ENCODE peak calls at places on chromosomes 13 and 19, in five cellular contexts. L, Q, F, W and H are unnamed samples.

GRCh38 chr13:51733656-51734334 is 70.2 kb downstream of the DHRS12 start:
- DNase-seq in L (no peak), Q (no peak), F (no peak), W (no peak), H (no peak)

GRCh38 chr13:31807090-31807541 is 67.8 kb downstream of the RXFP2 start:
- DNase-seq in L (no peak), Q (no peak), F (no peak), W (no peak), H (no peak)

GRCh38 chr19:33280351-33280921 is 21.9 kb downstream of the CEBPA start:
- DNase-seq in L (peak; percentile 74), Q (peak; percentile 86), F (no peak), W (no peak), H (peak; percentile 81)

GRCh38 chr19:46378268-46378667 is 31.4 kb downstream of the PPP5C start:
- DNase-seq in L (no peak), Q (no peak), F (no peak), W (no peak), H (no peak)

GRCh38 chr13:80012281-80012680 is 328.6 kb downstream of the SPRY2 start:
- DNase-seq in L (no peak), Q (no peak), F (no peak), W (no peak), H (no peak)

GRCh38 chr19:53872762-53873161 is 5.1 kb downstream of the MYADM start:
- DNase-seq in L (no peak), Q (no peak), F (no peak), W (no peak), H (no peak)

GRCh38 chr13:102401755-102402154 is at the start of gene FGF14:
- DNase-seq in L (no peak), Q (no peak), F (no peak), W (no peak), H (no peak)

GRCh38 chr19:827710-828321 is at the start of gene AZU1:
- DNase-seq in L (no peak), Q (no peak), F (no peak), W (no peak), H (no peak)

GRCh38 chr13:73781384-73781783 is 352.8 kb downstream of the KLF12 start:
- DNase-seq in L (no peak), Q (no peak), F (no peak), W (no peak), H (no peak)

GRCh38 chr13:44576396-44577235 is 486 bp upstream of the TSC22D1 start:
- DNase-seq in L (peak; percentile 36), Q (no peak), F (no peak), W (peak; percentile 22), H (peak; percentile 23)

DNA sequence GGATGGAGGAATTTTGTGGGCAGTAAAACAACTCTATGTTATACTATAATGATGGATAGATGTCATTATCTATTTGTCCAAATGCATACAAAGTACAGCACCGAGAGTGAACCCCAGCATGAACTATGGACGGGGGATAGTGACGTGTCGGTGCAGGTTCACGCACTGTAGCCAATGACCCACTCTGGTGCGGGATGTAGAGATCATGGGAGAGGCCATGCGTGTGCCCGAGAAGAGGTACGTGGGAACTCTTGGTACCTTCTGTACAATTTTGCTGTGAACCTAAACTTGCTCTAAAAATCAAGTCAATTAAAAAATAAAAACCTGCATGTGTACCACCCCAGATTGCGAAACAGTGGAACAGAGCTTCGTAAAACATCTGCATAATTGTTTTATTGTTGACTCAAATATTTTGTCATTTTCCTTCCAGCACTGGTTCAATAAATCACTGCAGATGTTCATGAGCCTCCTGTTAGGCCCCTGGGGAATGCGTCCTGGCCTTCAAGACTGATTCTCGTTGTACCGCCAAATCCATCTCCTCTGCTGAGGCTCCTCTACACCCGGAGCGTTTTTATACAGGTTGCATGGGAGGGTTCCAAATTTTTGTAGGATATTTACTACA is 30.9 kb downstream of the COL4A1 start:
- DNase-seq in L (no peak), Q (no peak), F (no peak), W (no peak), H (no peak)
- TF ChIP-seq POLR2AphosphoS5 in L (no peak), Q (no peak), F (no peak), W (no peak), H (no peak)

GRCh38 chr13:33303885-33304284 is 18.3 kb upstream of the STARD13 start:
- DNase-seq in L (no peak), Q (no peak), F (no peak), W (no peak), H (no peak)
- TF ChIP-seq TAF1 in L (no peak), Q (no peak), F (no peak), W (no peak), H (no peak)

GRCh38 chr19:31340059-31341025 is 8.9 kb downstream of the TSHZ3 start:
- DNase-seq in L (no peak), Q (no peak), F (peak; percentile 45), W (no peak), H (no peak)
- TF ChIP-seq POLR2AphosphoS5 in L (no peak), Q (no peak), F (no peak), W (no peak), H (no peak)

DNA sequence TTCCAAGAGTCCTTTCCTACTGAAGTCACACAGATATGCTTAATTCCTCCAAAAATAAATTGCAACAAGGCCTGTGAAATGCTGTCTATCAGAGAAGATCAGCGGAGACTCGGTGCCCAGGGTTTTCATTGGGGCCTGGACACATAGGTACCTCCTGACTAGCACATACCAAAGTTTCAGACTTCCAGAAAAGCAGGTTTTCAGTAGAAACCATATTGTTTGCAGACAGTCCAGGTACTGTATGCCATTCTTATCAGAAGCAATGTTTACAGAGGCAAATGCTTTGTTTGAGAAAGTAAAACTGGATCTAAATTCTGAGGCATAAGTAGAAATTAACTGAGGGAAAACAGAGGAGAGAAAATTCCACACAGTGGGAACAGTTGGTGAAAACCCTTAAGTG is 12.8 kb downstream of the ZNF229 start:
- DNase-seq in L (no peak), Q (no peak), F (no peak), W (no peak), H (no peak)
- TF ChIP-seq TAF1 in L (no peak), Q (no peak), F (no peak), W (no peak), H (no peak)

GRCh38 chr13:99486996-99487395 is 14.3 kb upstream of the TM9SF2 start:
- DNase-seq in L (no peak), Q (no peak), F (no peak), W (no peak), H (no peak)
- TF ChIP-seq POLR2AphosphoS5 in L (no peak), Q (no peak), F (no peak), W (no peak), H (no peak)

DNA sequence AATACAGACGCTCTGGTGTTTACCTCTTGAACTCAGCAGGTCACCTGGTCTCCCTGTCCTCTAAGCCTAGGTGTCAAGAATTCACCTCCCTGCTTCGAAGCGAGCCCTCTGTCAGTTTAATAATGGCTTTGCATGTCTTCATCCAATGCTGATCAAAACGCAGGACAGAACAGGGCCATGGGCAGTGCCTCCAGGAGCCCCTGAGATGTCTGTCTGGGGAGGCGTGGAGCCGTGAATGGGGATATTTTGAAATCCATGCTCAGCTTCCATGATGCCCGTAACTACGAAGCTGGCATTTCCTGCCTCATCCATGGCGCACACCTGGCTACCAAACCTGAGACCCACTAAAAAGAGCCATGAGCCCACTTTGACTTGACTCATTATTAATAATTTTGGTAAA is 113.7 kb downstream of the RAB20 start:
- DNase-seq in L (no peak), Q (no peak), F (no peak), W (no peak), H (no peak)
- TF ChIP-seq TAF1 in L (no peak), Q (no peak), F (no peak), W (no peak), H (no peak)

GRCh38 chr19:49824662-49825061 is 6.6 kb downstream of the MED25 start:
- DNase-seq in L (no peak), Q (no peak), F (no peak), W (no peak), H (no peak)
- TF ChIP-seq POLR2AphosphoS5 in L (no peak), Q (no peak), F (no peak), W (no peak), H (no peak)